ENCODE peak calls at places on chromosomes 3 and 15, in five cellular contexts. P is mucosa of descending colon, Z is endodermal cell, N is BE2C, L is upper lobe of right lung. G is an unnamed sample.

GRCh38 chr3:4759689-4760312 is 219.4 kb upstream of the BHLHE40 start:
- DNase-seq in P (no peak), Z (no peak), N (peak; percentile 17), L (no peak), G (no peak)

GRCh38 chr3:79184226-79184625 is 583.6 kb downstream of the ROBO1 start:
- DNase-seq in P (no peak), Z (no peak), N (no peak), L (no peak), G (no peak)

GRCh38 chr15:45140851-45141250 is 11.1 kb downstream of the DUOX1 start:
- DNase-seq in P (no peak), Z (no peak), N (no peak), L (peak; percentile 60), G (peak; percentile 62)

GRCh38 chr3:145942052-145942451 is 218.9 kb downstream of the PLOD2 start:
- DNase-seq in P (no peak), Z (no peak), N (no peak), L (no peak), G (no peak)

GRCh38 chr3:187927565-187927964 is 182.3 kb upstream of the BCL6 start:
- DNase-seq in P (no peak), Z (no peak), N (no peak), L (no peak), G (no peak)

GRCh38 chr3:66038726-66039589 is at the start of gene MAGI1:
- DNase-seq in P (peak; percentile 89), Z (peak; percentile 98), N (peak; percentile 93), L (peak; percentile 93), G (peak; percentile 93)

GRCh38 chr15:51931638-51932037 is 39.9 kb downstream of the LEO1 start:
- DNase-seq in P (no peak), Z (no peak), N (no peak), L (no peak), G (no peak)

GRCh38 chr3:123480428-123480827 is 31.5 kb upstream of the ADCY5 start:
- DNase-seq in P (no peak), Z (no peak), N (no peak), L (no peak), G (no peak)

GRCh38 chr15:101293122-101293521 is 1.9 kb downstream of the SNRPA1 start:
- DNase-seq in P (no peak), Z (peak; percentile 29), N (no peak), L (no peak), G (no peak)

GRCh38 chr3:132784502-132785025 is 62.4 kb upstream of the NPHP3 start:
- DNase-seq in P (no peak), Z (no peak), N (no peak), L (no peak), G (no peak)

GRCh38 chr15:81235781-81236507 is 39.3 kb downstream of the IL16 start:
- DNase-seq in P (no peak), Z (no peak), N (no peak), L (no peak), G (no peak)

GRCh38 chr3:48367201-48367600 is 4.8 kb upstream of the FBXW12 start:
- DNase-seq in P (no peak), Z (peak; percentile 54), N (peak; percentile 70), L (no peak), G (no peak)

GRCh38 chr3:89525597-89525996 is 418.2 kb downstream of the EPHA3 start:
- DNase-seq in P (no peak), Z (no peak), N (no peak), L (no peak), G (no peak)

GRCh38 chr3:4493931-4494806 is 1.0 kb downstream of the ITPR1 start:
- DNase-seq in P (no peak), Z (peak; percentile 72), N (no peak), L (no peak), G (no peak)

GRCh38 chr15:89119489-89120478 is 31.5 kb downstream of the ABHD2 start:
- DNase-seq in P (no peak), Z (no peak), N (no peak), L (no peak), G (peak; percentile 83)

GRCh38 chr3:4930501-4930900 is 48.7 kb upstream of the BHLHE40 start:
- DNase-seq in P (no peak), Z (no peak), N (no peak), L (no peak), G (no peak)

GRCh38 chr3:46682156-46682555 is 11.3 kb downstream of the ALS2CL start:
- DNase-seq in P (no peak), Z (no peak), N (no peak), L (no peak), G (no peak)

GRCh38 chr15:82647045-82647834 is at the start of gene CPEB1:
- DNase-seq in P (no peak), Z (peak; percentile 74), N (peak; percentile 39), L (no peak), G (no peak)

GRCh38 chr15:42508263-42508690 is 12.8 kb downstream of the SNAP23 start:
- DNase-seq in P (no peak), Z (no peak), N (no peak), L (no peak), G (no peak)

GRCh38 chr15:40960926-40961325 is 7.7 kb downstream of the CHAC1 start:
- DNase-seq in P (peak; percentile 91), Z (no peak), N (no peak), L (peak; percentile 80), G (peak; percentile 71)

GRCh38 chr15:95174281-95174680 is 942.9 kb downstream of the MCTP2 start:
- DNase-seq in P (no peak), Z (no peak), N (no peak), L (no peak), G (no peak)

GRCh38 chr3:100560426-100560825 is 49.0 kb upstream of the ADGRG7 start:
- DNase-seq in P (no peak), Z (no peak), N (no peak), L (no peak), G (no peak)

GRCh38 chr3:25897019-25897418 is 107.1 kb downstream of the OXSM start:
- DNase-seq in P (no peak), Z (peak; percentile 86), N (peak; percentile 40), L (no peak), G (no peak)

GRCh38 chr3:64440498-64440897 is 215.2 kb upstream of the PRICKLE2 start:
- DNase-seq in P (no peak), Z (no peak), N (no peak), L (no peak), G (no peak)

GRCh38 chr15:57236561-57237281 is 139.6 kb upstream of the CGNL1 start:
- DNase-seq in P (no peak), Z (no peak), N (no peak), L (no peak), G (no peak)

GRCh38 chr3:159947220-159947619 is 41.4 kb upstream of the IL12A start:
- DNase-seq in P (no peak), Z (no peak), N (no peak), L (no peak), G (no peak)

GRCh38 chr3:172808969-172809546 is 58.5 kb downstream of the ECT2 start:
- DNase-seq in P (no peak), Z (no peak), N (no peak), L (no peak), G (no peak)

GRCh38 chr15:63587527-63587926 is 9.7 kb upstream of the FBXL22 start:
- DNase-seq in P (no peak), Z (no peak), N (no peak), L (no peak), G (no peak)

GRCh38 chr3:24773798-24774197 is 279.1 kb upstream of the THRB start:
- DNase-seq in P (no peak), Z (peak; percentile 92), N (peak; percentile 59), L (peak; percentile 69), G (no peak)

GRCh38 chr3:58962040-58962651 is 87.7 kb downstream of the CFAP20DC start:
- DNase-seq in P (no peak), Z (no peak), N (no peak), L (no peak), G (no peak)

GRCh38 chr3:120850326-120851295 is 57.4 kb upstream of the STXBP5L start:
- DNase-seq in P (no peak), Z (no peak), N (peak; percentile 28), L (no peak), G (no peak)

GRCh38 chr3:66442254-66443249 is 58.3 kb downstream of the LRIG1 start:
- DNase-seq in P (peak; percentile 68), Z (peak; percentile 93), N (peak; percentile 61), L (peak; percentile 76), G (no peak)

GRCh38 chr3:20043398-20043797 is 3.2 kb downstream of the KAT2B start:
- DNase-seq in P (peak; percentile 90), Z (no peak), N (peak; percentile 24), L (peak; percentile 86), G (peak; percentile 54)

GRCh38 chr15:55535436-55535835 is 27.4 kb upstream of the DNAAF4 start:
- DNase-seq in P (no peak), Z (no peak), N (no peak), L (no peak), G (no peak)

GRCh38 chr3:152656207-152657001 is 178.5 kb upstream of the P2RY1 start:
- DNase-seq in P (no peak), Z (no peak), N (peak; percentile 57), L (no peak), G (no peak)

GRCh38 chr15:47834093-47834492 is 116.8 kb downstream of the SEMA6D start:
- DNase-seq in P (no peak), Z (no peak), N (no peak), L (no peak), G (no peak)

GRCh38 chr15:97522362-97522761 is 438.1 kb upstream of the ARRDC4 start:
- DNase-seq in P (no peak), Z (no peak), N (no peak), L (no peak), G (no peak)

DNA sequence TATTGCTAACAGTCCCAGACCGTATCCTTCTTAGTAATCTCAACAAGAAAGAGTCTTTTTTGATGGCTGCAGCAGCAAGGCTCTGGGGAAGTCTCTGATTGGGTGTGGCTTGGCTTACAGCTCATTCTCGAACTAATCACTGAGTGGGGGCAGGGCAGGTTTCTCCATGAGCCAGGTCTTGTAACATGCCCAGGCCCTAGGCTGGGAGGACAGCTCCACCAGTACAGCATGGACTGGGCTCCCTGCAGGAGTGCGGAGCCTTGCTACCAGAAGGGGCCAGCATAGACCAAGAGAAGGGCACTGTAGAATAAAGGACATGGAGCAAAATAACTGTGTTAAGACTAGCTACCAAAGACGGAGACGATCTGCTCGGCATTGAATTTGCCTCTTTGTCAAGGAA is 7.2 kb downstream of the CD276 start:
- DNase-seq in P (no peak), Z (peak; percentile 90), N (peak; percentile 74), L (peak; percentile 53), G (peak; percentile 87)
- H3K4me1 ChIP-seq in P (peaks cover under 1% of the 10 kb centered on the region), Z (peaks cover 4% of the 10 kb centered on the region), N (peaks cover 15% of the 10 kb centered on the region), L (peaks cover 49% of the 10 kb centered on the region), G (peaks cover 55% of the 10 kb centered on the region)

DNA sequence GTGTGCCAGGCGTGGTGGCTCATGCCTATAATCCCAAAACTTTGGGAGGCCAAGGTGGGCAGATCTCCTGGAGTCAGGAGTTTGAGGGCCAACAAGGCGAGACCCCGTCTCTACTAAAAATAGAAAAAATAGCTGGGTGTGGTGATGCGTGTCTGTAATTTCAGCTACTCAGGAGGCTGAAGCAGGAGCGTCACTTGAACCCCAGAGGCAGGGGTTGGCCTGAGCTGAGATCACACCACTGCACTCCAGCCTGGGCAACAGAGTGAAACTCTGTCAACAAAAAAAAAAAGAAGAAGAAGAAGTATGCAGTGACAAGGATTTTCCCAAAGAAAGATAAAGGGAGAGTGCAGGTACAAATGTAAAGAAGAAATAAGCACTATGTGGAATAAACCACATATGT is 296.5 kb upstream of the PROK2 start:
- DNase-seq in P (no peak), Z (no peak), N (no peak), L (no peak), G (no peak)
- H3K4me3 ChIP-seq in P (no peak overlapping the region), Z (no peak overlapping the region), N (no peak overlapping the region), L (no peak overlapping the region), G (no peak overlapping the region)

GRCh38 chr3:157065201-157065600 is 94.7 kb downstream of the CCNL1 start:
- DNase-seq in P (no peak), Z (peak; percentile 86), N (no peak), L (no peak), G (no peak)
- H3K4me1 ChIP-seq in P (peaks cover 6% of the 10 kb centered on the region), Z (peaks cover 6% of the 10 kb centered on the region), N (no peaks in the 10 kb centered on the region), L (no peaks in the 10 kb centered on the region), G (no peaks in the 10 kb centered on the region)

GRCh38 chr3:129317876-129318275 is 39.2 kb downstream of the HMCES start:
- DNase-seq in P (no peak), Z (peak; percentile 42), N (no peak), L (no peak), G (peak; percentile 30)
- H3K4me3 ChIP-seq in P (no peak overlapping the region), Z (no peak overlapping the region), N (no peak overlapping the region), L (no peak overlapping the region), G (no peak overlapping the region)

G was measured in RWPE2.